ENCODE peak calls at places on chromosomes 11 and 22, in ten cellular contexts. R is stomach; X is PC-3; T is A549; H is naive thymus-derived CD4-positive, alpha-beta T cell; N is HCT116; D is cardiac muscle cell; A is psoas muscle; F is H1; Z is heart right ventricle. I is an unnamed sample.

GRCh38 chr11:118939948-118940598 is 14.3 kb upstream of the BCL9L start:
- DNase-seq in D (no peak), T (no peak), H (peak; percentile 58), N (no peak), X (no peak), Z (no peak), A (no peak), F (no peak), R (no peak), I (no peak)

GRCh38 chr11:123144707-123145106 is 50.3 kb downstream of the CLMP start:
- DNase-seq in X (peak; percentile 34), T (no peak), R (no peak), A (no peak), H (no peak), Z (no peak), F (no peak), D (no peak), N (no peak), I (no peak)

GRCh38 chr11:67302571-67303131 is 679 bp upstream of the SSH3 start:
- DNase-seq in Z (no peak), X (peak; percentile 25), F (no peak), N (no peak), D (peak; percentile 39), A (no peak), H (no peak), R (peak; percentile 62), T (peak; percentile 62), I (peak; percentile 60)

GRCh38 chr11:12087075-12087775 is 23.2 kb upstream of the MICAL2 start:
- DNase-seq in Z (no peak), H (no peak), A (peak; percentile 38), D (no peak), X (peak; percentile 74), N (peak; percentile 38), T (peak; percentile 81), R (no peak), F (no peak), I (peak; percentile 51)

GRCh38 chr11:93541884-93542752 is 1.1 kb downstream of the SMCO4 start:
- DNase-seq in X (peak; percentile 77), N (no peak), H (peak; percentile 33), T (peak; percentile 58), F (peak; percentile 41), R (peak; percentile 46), D (peak; percentile 57), Z (peak; percentile 45), A (peak; percentile 40), I (peak; percentile 81)

GRCh38 chr11:130427581-130428211 is 713 bp downstream of the ADAMTS8 start:
- DNase-seq in F (no peak), D (peak; percentile 51), R (no peak), N (no peak), Z (no peak), A (no peak), T (no peak), X (no peak), H (no peak), I (no peak)

GRCh38 chr22:25420925-25421904 is 143.3 kb upstream of the GRK3 start:
- DNase-seq in Z (no peak), F (no peak), R (no peak), X (no peak), N (no peak), H (no peak), D (no peak), T (peak; percentile 40), A (no peak), I (no peak)

GRCh38 chr22:31451709-31452571 is 37.7 kb downstream of the EIF4ENIF1 start:
- DNase-seq in T (peak; percentile 52), Z (no peak), N (peak; percentile 21), H (peak; percentile 31), A (no peak), F (no peak), X (peak; percentile 69), D (peak; percentile 54), R (no peak), I (peak; percentile 46)

GRCh38 chr11:13210424-13210823 is 67.2 kb upstream of the BMAL1 start:
- DNase-seq in Z (peak; percentile 55), X (peak; percentile 82), T (peak; percentile 88), N (peak; percentile 79), H (no peak), R (peak; percentile 73), A (peak; percentile 34), D (peak; percentile 79), F (peak; percentile 53), I (peak; percentile 78)

GRCh38 chr22:19742160-19743066 is 18.2 kb upstream of the TBX1 start:
- DNase-seq in R (no peak), Z (no peak), H (no peak), N (no peak), D (no peak), F (no peak), T (no peak), A (no peak), X (no peak), I (no peak)

GRCh38 chr11:97254790-97255189 is 865.0 kb downstream of the JRKL start:
- DNase-seq in R (no peak), H (no peak), N (no peak), X (no peak), T (no peak), Z (no peak), D (no peak), F (no peak), A (no peak), I (no peak)

GRCh38 chr22:41939981-41940852 is 6.7 kb downstream of the CENPM start:
- DNase-seq in N (no peak), A (no peak), R (peak; percentile 83), X (no peak), H (peak; percentile 91), F (no peak), Z (no peak), T (peak; percentile 67), D (no peak), I (peak; percentile 80)

GRCh38 chr11:86395061-86395551 is 20.4 kb downstream of the CCDC81 start:
- DNase-seq in F (no peak), N (no peak), Z (no peak), D (peak; percentile 12), X (no peak), A (no peak), R (no peak), H (no peak), T (no peak), I (no peak)

GRCh38 chr11:102449651-102450570 is 2.7 kb downstream of the TMEM123 start:
- DNase-seq in D (no peak), F (no peak), R (no peak), N (no peak), X (no peak), A (no peak), Z (no peak), T (no peak), H (no peak), I (no peak)
- H3K4me3 ChIP-seq in D (no peak overlapping the region), F (no peak overlapping the region), R (peak overlapping the region; percentile 91), N (no peak overlapping the region), X (peak overlapping the region; percentile 81), A (no peak overlapping the region), Z (no peak overlapping the region), T (peak overlapping the region; percentile 80), H (peak overlapping the region; percentile 71), I (no peak overlapping the region)

DNA sequence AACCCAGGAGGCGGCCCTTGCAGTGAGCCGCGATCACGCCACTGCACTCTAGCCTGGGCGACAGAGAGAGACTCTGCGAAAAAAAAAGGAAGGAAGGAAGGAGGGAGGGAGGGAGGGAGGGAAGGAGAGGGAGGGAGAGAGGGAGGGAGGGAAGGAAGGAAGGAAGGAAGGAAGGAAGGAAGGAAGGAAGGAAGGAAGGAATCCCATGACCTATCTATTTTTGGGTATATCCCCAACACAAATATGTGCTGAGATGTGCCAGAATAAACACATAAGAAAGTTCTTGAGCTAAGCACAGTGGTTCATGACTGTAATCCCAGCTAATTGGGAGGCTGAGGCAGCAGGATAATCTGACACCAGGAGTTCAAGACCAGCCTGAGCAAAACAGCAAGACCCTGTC is 82.0 kb downstream of the SIK3 start:
- DNase-seq in T (no peak), R (no peak), X (no peak), H (no peak), F (no peak), D (no peak), N (no peak), Z (no peak), A (no peak), I (no peak)
- H3K27ac ChIP-seq in T (no peak overlapping the region), R (no peak overlapping the region), X (no peak overlapping the region), H (no peak overlapping the region), F (no peak overlapping the region), D (no peak overlapping the region), N (no peak overlapping the region), Z (no peak overlapping the region), A (no peak overlapping the region), I (no peak overlapping the region)

GRCh38 chr11:8328231-8328794 is 64.6 kb upstream of the LMO1 start:
- DNase-seq in N (no peak), X (no peak), D (no peak), T (no peak), H (no peak), F (no peak), A (no peak), R (no peak), Z (no peak), I (no peak)

GRCh38 chr11:8329961-8330361 is 66.3 kb upstream of the LMO1 start:
- DNase-seq in D (no peak), H (no peak), X (no peak), Z (no peak), R (no peak), A (no peak), F (no peak), N (no peak), T (no peak), I (no peak)

GRCh38 chr11:8327761-8328192 is 64.1 kb upstream of the LMO1 start:
- DNase-seq in R (no peak), F (no peak), D (no peak), T (no peak), A (no peak), X (no peak), Z (no peak), N (no peak), H (no peak), I (no peak)

GRCh38 chr11:8329336-8329735 is 65.7 kb upstream of the LMO1 start:
- DNase-seq in N (no peak), X (no peak), D (no peak), F (no peak), A (no peak), T (no peak), Z (no peak), R (no peak), H (no peak), I (no peak)

DNA sequence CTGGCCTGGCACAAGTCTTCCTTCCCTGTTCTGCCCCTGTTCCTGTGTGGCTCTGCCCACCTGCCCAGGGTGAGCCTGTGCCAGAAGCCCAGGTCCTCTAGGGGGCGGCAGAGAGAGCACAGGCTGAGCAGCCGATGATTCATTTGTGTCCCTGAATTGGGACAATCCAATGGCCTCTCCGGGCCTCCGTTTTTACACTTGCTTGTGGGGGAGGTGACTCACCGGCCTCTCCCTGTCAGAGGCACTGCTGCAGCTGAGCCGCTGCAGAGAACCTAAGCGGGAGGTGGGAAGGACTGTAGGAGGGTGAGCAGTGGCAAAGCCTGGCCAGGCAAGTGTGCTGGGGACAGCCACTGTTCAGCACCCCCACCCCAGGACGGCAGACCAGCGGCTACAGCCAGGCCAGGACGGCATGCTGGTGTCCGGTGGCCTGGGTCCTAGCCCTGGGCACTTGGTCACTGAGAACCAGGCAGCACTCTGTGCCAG is 65.2 kb upstream of the LMO1 start:
- DNase-seq in T (peak; percentile 88), R (peak; percentile 81), X (peak; percentile 97), A (peak; percentile 80), N (peak; percentile 89), H (peak; percentile 10), D (peak; percentile 82), F (peak; percentile 72), Z (peak; percentile 72), I (peak; percentile 82)
- H3K4me1 ChIP-seq in T (peaks cover 10% of the 10 kb centered on the region), R (peaks cover 21% of the 10 kb centered on the region), X (peaks cover 11% of the 10 kb centered on the region), A (peaks cover 6% of the 10 kb centered on the region), N (peaks cover 6% of the 10 kb centered on the region), H (no peaks in the 10 kb centered on the region), D (no peaks in the 10 kb centered on the region), F (peaks cover 5% of the 10 kb centered on the region), Z (peaks cover 7% of the 10 kb centered on the region), I (no peaks in the 10 kb centered on the region)

GRCh38 chr11:33259869-33260268 is 2.7 kb downstream of the HIPK3 start:
- DNase-seq in T (no peak), R (no peak), D (no peak), Z (no peak), A (no peak), H (no peak), X (no peak), N (no peak), F (no peak), I (no peak)
- H3K4me3 ChIP-seq in T (peak overlapping the region; percentile 94), R (peak overlapping the region; percentile 63), D (peak overlapping the region; percentile 100), Z (peak overlapping the region; percentile 57), A (peak overlapping the region; percentile 95), H (peak overlapping the region; percentile 9), X (peak overlapping the region; percentile 84), N (no peak overlapping the region), F (no peak overlapping the region), I (peak overlapping the region; percentile 38)

I was measured in small intestine.